ENCODE peak calls at places on chromosomes 13 and 19, in nine cellular contexts. One of them, this sample, is unnamed.

GRCh38 chr13:47499358-47500150 is 501.5 kb downstream of the SUCLA2 start:
- DNase-seq in activated T-cell treated with anti-CD3 and anti-CD28 coated beads for 1 hour: no peak
- DNase-seq in GDM1: peak
- DNase-seq in NB4: peak
- DNase-seq in left lung: no peak
- DNase-seq in stimulated activated CD4-positive, alpha-beta T cell treated with anti-CD3 and anti-CD28 coated beads, TNF-alpha, amount 100 ng/mL, for 48 hours: no peak
- DNase-seq in SW480: peak
- DNase-seq in left ventricle myocardium inferior: no peak
- DNase-seq in T-helper 1 cell: no peak
- DNase-seq in this sample: no peak

GRCh38 chr13:45909724-45910123 is 58.2 kb upstream of the SIAH3 start:
- DNase-seq in left lung: no peak
- DNase-seq in SW480: no peak
- DNase-seq in activated T-cell treated with anti-CD3 and anti-CD28 coated beads for 1 hour: no peak
- DNase-seq in stimulated activated CD4-positive, alpha-beta T cell treated with anti-CD3 and anti-CD28 coated beads, TNF-alpha, amount 100 ng/mL, for 48 hours: no peak
- DNase-seq in NB4: no peak
- DNase-seq in T-helper 1 cell: no peak
- DNase-seq in GDM1: no peak
- DNase-seq in left ventricle myocardium inferior: no peak
- DNase-seq in this sample: no peak

GRCh38 chr19:50639121-50640112 is at the start of gene SYT3:
- DNase-seq in left ventricle myocardium inferior: peak
- DNase-seq in stimulated activated CD4-positive, alpha-beta T cell treated with anti-CD3 and anti-CD28 coated beads, TNF-alpha, amount 100 ng/mL, for 48 hours: no peak
- DNase-seq in SW480: no peak
- DNase-seq in GDM1: peak
- DNase-seq in NB4: peak
- DNase-seq in left lung: no peak
- DNase-seq in T-helper 1 cell: no peak
- DNase-seq in activated T-cell treated with anti-CD3 and anti-CD28 coated beads for 1 hour: peak
- DNase-seq in this sample: peak

GRCh38 chr19:12293771-12294307 is 844 bp downstream of the ZNF44 start:
- DNase-seq in activated T-cell treated with anti-CD3 and anti-CD28 coated beads for 1 hour: peak
- DNase-seq in NB4: peak
- DNase-seq in T-helper 1 cell: peak
- DNase-seq in left lung: peak
- DNase-seq in SW480: peak
- DNase-seq in stimulated activated CD4-positive, alpha-beta T cell treated with anti-CD3 and anti-CD28 coated beads, TNF-alpha, amount 100 ng/mL, for 48 hours: peak
- DNase-seq in left ventricle myocardium inferior: peak
- DNase-seq in GDM1: peak
- DNase-seq in this sample: peak

GRCh38 chr13:44305845-44306244 is 67.8 kb upstream of the SERP2 start:
- DNase-seq in stimulated activated CD4-positive, alpha-beta T cell treated with anti-CD3 and anti-CD28 coated beads, TNF-alpha, amount 100 ng/mL, for 48 hours: no peak
- DNase-seq in left lung: no peak
- DNase-seq in activated T-cell treated with anti-CD3 and anti-CD28 coated beads for 1 hour: no peak
- DNase-seq in T-helper 1 cell: no peak
- DNase-seq in GDM1: no peak
- DNase-seq in left ventricle myocardium inferior: no peak
- DNase-seq in NB4: no peak
- DNase-seq in SW480: peak
- DNase-seq in this sample: no peak

GRCh38 chr13:114030666-114031610 is 57.1 kb upstream of the C13orf46 start:
- DNase-seq in stimulated activated CD4-positive, alpha-beta T cell treated with anti-CD3 and anti-CD28 coated beads, TNF-alpha, amount 100 ng/mL, for 48 hours: no peak
- DNase-seq in SW480: no peak
- DNase-seq in activated T-cell treated with anti-CD3 and anti-CD28 coated beads for 1 hour: no peak
- DNase-seq in left ventricle myocardium inferior: no peak
- DNase-seq in GDM1: no peak
- DNase-seq in NB4: no peak
- DNase-seq in T-helper 1 cell: no peak
- DNase-seq in left lung: no peak
- DNase-seq in this sample: no peak

GRCh38 chr13:87671824-87672603 is 843 bp downstream of the SLITRK5 start:
- DNase-seq in activated T-cell treated with anti-CD3 and anti-CD28 coated beads for 1 hour: no peak
- DNase-seq in GDM1: no peak
- DNase-seq in NB4: no peak
- DNase-seq in left ventricle myocardium inferior: no peak
- DNase-seq in T-helper 1 cell: no peak
- DNase-seq in stimulated activated CD4-positive, alpha-beta T cell treated with anti-CD3 and anti-CD28 coated beads, TNF-alpha, amount 100 ng/mL, for 48 hours: no peak
- DNase-seq in SW480: no peak
- DNase-seq in left lung: no peak
- DNase-seq in this sample: no peak

GRCh38 chr19:57888494-57889231 is at the start of gene ZNF814:
- DNase-seq in T-helper 1 cell: peak
- DNase-seq in left ventricle myocardium inferior: peak
- DNase-seq in GDM1: no peak
- DNase-seq in left lung: peak
- DNase-seq in stimulated activated CD4-positive, alpha-beta T cell treated with anti-CD3 and anti-CD28 coated beads, TNF-alpha, amount 100 ng/mL, for 48 hours: peak
- DNase-seq in NB4: peak
- DNase-seq in activated T-cell treated with anti-CD3 and anti-CD28 coated beads for 1 hour: peak
- DNase-seq in SW480: no peak
- DNase-seq in this sample: peak

GRCh38 chr13:21435710-21436151 is 23.4 kb downstream of the ZDHHC20 start:
- DNase-seq in T-helper 1 cell: no peak
- DNase-seq in GDM1: no peak
- DNase-seq in left lung: peak
- DNase-seq in left ventricle myocardium inferior: peak
- DNase-seq in SW480: peak
- DNase-seq in activated T-cell treated with anti-CD3 and anti-CD28 coated beads for 1 hour: peak
- DNase-seq in NB4: peak
- DNase-seq in stimulated activated CD4-positive, alpha-beta T cell treated with anti-CD3 and anti-CD28 coated beads, TNF-alpha, amount 100 ng/mL, for 48 hours: peak
- DNase-seq in this sample: peak

GRCh38 chr19:10332158-10332964 is 968 bp downstream of the RAVER1 start:
- DNase-seq in GDM1: no peak
- DNase-seq in T-helper 1 cell: no peak
- DNase-seq in activated T-cell treated with anti-CD3 and anti-CD28 coated beads for 1 hour: no peak
- DNase-seq in SW480: no peak
- DNase-seq in stimulated activated CD4-positive, alpha-beta T cell treated with anti-CD3 and anti-CD28 coated beads, TNF-alpha, amount 100 ng/mL, for 48 hours: no peak
- DNase-seq in NB4: peak
- DNase-seq in left ventricle myocardium inferior: no peak
- DNase-seq in left lung: no peak
- DNase-seq in this sample: no peak

GRCh38 chr19:1213391-1214286 is 8.1 kb downstream of the STK11 start:
- DNase-seq in left lung: peak
- DNase-seq in SW480: no peak
- DNase-seq in NB4: no peak
- DNase-seq in T-helper 1 cell: no peak
- DNase-seq in activated T-cell treated with anti-CD3 and anti-CD28 coated beads for 1 hour: no peak
- DNase-seq in left ventricle myocardium inferior: peak
- DNase-seq in stimulated activated CD4-positive, alpha-beta T cell treated with anti-CD3 and anti-CD28 coated beads, TNF-alpha, amount 100 ng/mL, for 48 hours: peak
- DNase-seq in GDM1: peak
- DNase-seq in this sample: no peak

GRCh38 chr13:40812724-40813445 is 23.5 kb downstream of the SLC25A15 start:
- DNase-seq in NB4: no peak
- DNase-seq in stimulated activated CD4-positive, alpha-beta T cell treated with anti-CD3 and anti-CD28 coated beads, TNF-alpha, amount 100 ng/mL, for 48 hours: no peak
- DNase-seq in SW480: no peak
- DNase-seq in left ventricle myocardium inferior: no peak
- DNase-seq in activated T-cell treated with anti-CD3 and anti-CD28 coated beads for 1 hour: no peak
- DNase-seq in GDM1: no peak
- DNase-seq in T-helper 1 cell: no peak
- DNase-seq in left lung: no peak
- DNase-seq in this sample: no peak

GRCh38 chr19:18558202-18558555 is 509 bp downstream of the KXD1 start:
- DNase-seq in T-helper 1 cell: no peak
- DNase-seq in SW480: no peak
- DNase-seq in activated T-cell treated with anti-CD3 and anti-CD28 coated beads for 1 hour: no peak
- DNase-seq in GDM1: no peak
- DNase-seq in left lung: no peak
- DNase-seq in stimulated activated CD4-positive, alpha-beta T cell treated with anti-CD3 and anti-CD28 coated beads, TNF-alpha, amount 100 ng/mL, for 48 hours: no peak
- DNase-seq in left ventricle myocardium inferior: no peak
- DNase-seq in NB4: no peak
- DNase-seq in this sample: no peak

GRCh38 chr19:8340341-8341096 is 2.5 kb downstream of the KANK3 start:
- DNase-seq in SW480: no peak
- DNase-seq in GDM1: no peak
- DNase-seq in left lung: no peak
- DNase-seq in NB4: no peak
- DNase-seq in T-helper 1 cell: no peak
- DNase-seq in activated T-cell treated with anti-CD3 and anti-CD28 coated beads for 1 hour: no peak
- DNase-seq in stimulated activated CD4-positive, alpha-beta T cell treated with anti-CD3 and anti-CD28 coated beads, TNF-alpha, amount 100 ng/mL, for 48 hours: no peak
- DNase-seq in left ventricle myocardium inferior: peak
- DNase-seq in this sample: no peak

GRCh38 chr19:51531349-51532315 is at the start of gene SIGLEC6:
- DNase-seq in left ventricle myocardium inferior: peak
- DNase-seq in stimulated activated CD4-positive, alpha-beta T cell treated with anti-CD3 and anti-CD28 coated beads, TNF-alpha, amount 100 ng/mL, for 48 hours: no peak
- DNase-seq in GDM1: peak
- DNase-seq in T-helper 1 cell: no peak
- DNase-seq in activated T-cell treated with anti-CD3 and anti-CD28 coated beads for 1 hour: no peak
- DNase-seq in SW480: peak
- DNase-seq in NB4: peak
- DNase-seq in left lung: peak
- DNase-seq in this sample: no peak

GRCh38 chr13:33026489-33027152 is 10.4 kb downstream of the KL start:
- DNase-seq in left lung: no peak
- DNase-seq in SW480: no peak
- DNase-seq in T-helper 1 cell: no peak
- DNase-seq in stimulated activated CD4-positive, alpha-beta T cell treated with anti-CD3 and anti-CD28 coated beads, TNF-alpha, amount 100 ng/mL, for 48 hours: no peak
- DNase-seq in left ventricle myocardium inferior: peak
- DNase-seq in NB4: no peak
- DNase-seq in activated T-cell treated with anti-CD3 and anti-CD28 coated beads for 1 hour: no peak
- DNase-seq in GDM1: no peak
- DNase-seq in this sample: no peak

GRCh38 chr13:76707360-76707759 is 178.8 kb downstream of the KCTD12 start:
- DNase-seq in left ventricle myocardium inferior: no peak
- DNase-seq in stimulated activated CD4-positive, alpha-beta T cell treated with anti-CD3 and anti-CD28 coated beads, TNF-alpha, amount 100 ng/mL, for 48 hours: no peak
- DNase-seq in activated T-cell treated with anti-CD3 and anti-CD28 coated beads for 1 hour: no peak
- DNase-seq in NB4: no peak
- DNase-seq in T-helper 1 cell: no peak
- DNase-seq in SW480: no peak
- DNase-seq in left lung: no peak
- DNase-seq in GDM1: no peak
- DNase-seq in this sample: no peak

GRCh38 chr13:99730403-99730802 is 229.1 kb downstream of the TM9SF2 start:
- DNase-seq in left lung: no peak
- DNase-seq in SW480: no peak
- DNase-seq in T-helper 1 cell: no peak
- DNase-seq in left ventricle myocardium inferior: no peak
- DNase-seq in activated T-cell treated with anti-CD3 and anti-CD28 coated beads for 1 hour: no peak
- DNase-seq in GDM1: no peak
- DNase-seq in NB4: no peak
- DNase-seq in stimulated activated CD4-positive, alpha-beta T cell treated with anti-CD3 and anti-CD28 coated beads, TNF-alpha, amount 100 ng/mL, for 48 hours: no peak
- DNase-seq in this sample: no peak

GRCh38 chr13:26498524-26499208 is 58.8 kb upstream of the WASF3 start:
- DNase-seq in left ventricle myocardium inferior: no peak
- DNase-seq in left lung: no peak
- DNase-seq in GDM1: no peak
- DNase-seq in T-helper 1 cell: no peak
- DNase-seq in stimulated activated CD4-positive, alpha-beta T cell treated with anti-CD3 and anti-CD28 coated beads, TNF-alpha, amount 100 ng/mL, for 48 hours: no peak
- DNase-seq in NB4: no peak
- DNase-seq in activated T-cell treated with anti-CD3 and anti-CD28 coated beads for 1 hour: no peak
- DNase-seq in SW480: peak
- DNase-seq in this sample: no peak

GRCh38 chr19:49436381-49437017 is 4.8 kb downstream of the SLC17A7 start:
- DNase-seq in GDM1: no peak
- DNase-seq in activated T-cell treated with anti-CD3 and anti-CD28 coated beads for 1 hour: no peak
- DNase-seq in SW480: no peak
- DNase-seq in left lung: no peak
- DNase-seq in NB4: no peak
- DNase-seq in left ventricle myocardium inferior: no peak
- DNase-seq in stimulated activated CD4-positive, alpha-beta T cell treated with anti-CD3 and anti-CD28 coated beads, TNF-alpha, amount 100 ng/mL, for 48 hours: no peak
- DNase-seq in T-helper 1 cell: peak
- DNase-seq in this sample: no peak

GRCh38 chr19:34676697-34677385 is at the start of gene SCGB2B2:
- DNase-seq in left ventricle myocardium inferior: no peak
- DNase-seq in GDM1: no peak
- DNase-seq in NB4: peak
- DNase-seq in T-helper 1 cell: peak
- DNase-seq in left lung: no peak
- DNase-seq in SW480: peak
- DNase-seq in stimulated activated CD4-positive, alpha-beta T cell treated with anti-CD3 and anti-CD28 coated beads, TNF-alpha, amount 100 ng/mL, for 48 hours: no peak
- DNase-seq in activated T-cell treated with anti-CD3 and anti-CD28 coated beads for 1 hour: no peak
- DNase-seq in this sample: peak

GRCh38 chr19:58416631-58417030 is 8.2 kb downstream of the ZNF584 start:
- DNase-seq in stimulated activated CD4-positive, alpha-beta T cell treated with anti-CD3 and anti-CD28 coated beads, TNF-alpha, amount 100 ng/mL, for 48 hours: no peak
- DNase-seq in left ventricle myocardium inferior: no peak
- DNase-seq in NB4: no peak
- DNase-seq in left lung: no peak
- DNase-seq in SW480: no peak
- DNase-seq in activated T-cell treated with anti-CD3 and anti-CD28 coated beads for 1 hour: no peak
- DNase-seq in T-helper 1 cell: no peak
- DNase-seq in GDM1: no peak
- DNase-seq in this sample: no peak

GRCh38 chr19:12782174-12782423 is 6.7 kb upstream of the HOOK2 start:
- DNase-seq in stimulated activated CD4-positive, alpha-beta T cell treated with anti-CD3 and anti-CD28 coated beads, TNF-alpha, amount 100 ng/mL, for 48 hours: no peak
- DNase-seq in left ventricle myocardium inferior: no peak
- DNase-seq in GDM1: no peak
- DNase-seq in left lung: no peak
- DNase-seq in SW480: no peak
- DNase-seq in NB4: no peak
- DNase-seq in activated T-cell treated with anti-CD3 and anti-CD28 coated beads for 1 hour: no peak
- DNase-seq in T-helper 1 cell: no peak
- DNase-seq in this sample: no peak

GRCh38 chr13:41981961-41982723 is 21.2 kb upstream of the VWA8 start:
- DNase-seq in GDM1: no peak
- DNase-seq in left ventricle myocardium inferior: no peak
- DNase-seq in NB4: no peak
- DNase-seq in stimulated activated CD4-positive, alpha-beta T cell treated with anti-CD3 and anti-CD28 coated beads, TNF-alpha, amount 100 ng/mL, for 48 hours: no peak
- DNase-seq in activated T-cell treated with anti-CD3 and anti-CD28 coated beads for 1 hour: no peak
- DNase-seq in T-helper 1 cell: no peak
- DNase-seq in SW480: no peak
- DNase-seq in left lung: no peak
- DNase-seq in this sample: no peak

GRCh38 chr13:39051157-39051556 is 12.9 kb downstream of the NHLRC3 start:
- DNase-seq in NB4: peak
- DNase-seq in left lung: no peak
- DNase-seq in left ventricle myocardium inferior: no peak
- DNase-seq in stimulated activated CD4-positive, alpha-beta T cell treated with anti-CD3 and anti-CD28 coated beads, TNF-alpha, amount 100 ng/mL, for 48 hours: no peak
- DNase-seq in T-helper 1 cell: no peak
- DNase-seq in SW480: peak
- DNase-seq in GDM1: peak
- DNase-seq in activated T-cell treated with anti-CD3 and anti-CD28 coated beads for 1 hour: no peak
- DNase-seq in this sample: no peak

GRCh38 chr13:21671793-21672680 is 1.2 kb downstream of the FGF9 start:
- DNase-seq in T-helper 1 cell: no peak
- DNase-seq in SW480: peak
- DNase-seq in stimulated activated CD4-positive, alpha-beta T cell treated with anti-CD3 and anti-CD28 coated beads, TNF-alpha, amount 100 ng/mL, for 48 hours: no peak
- DNase-seq in activated T-cell treated with anti-CD3 and anti-CD28 coated beads for 1 hour: no peak
- DNase-seq in left ventricle myocardium inferior: no peak
- DNase-seq in GDM1: no peak
- DNase-seq in left lung: no peak
- DNase-seq in NB4: no peak
- DNase-seq in this sample: no peak

GRCh38 chr19:55253842-55254624 is 4.8 kb downstream of the PPP6R1 start:
- DNase-seq in T-helper 1 cell: peak
- DNase-seq in GDM1: peak
- DNase-seq in SW480: no peak
- DNase-seq in stimulated activated CD4-positive, alpha-beta T cell treated with anti-CD3 and anti-CD28 coated beads, TNF-alpha, amount 100 ng/mL, for 48 hours: no peak
- DNase-seq in left lung: no peak
- DNase-seq in left ventricle myocardium inferior: no peak
- DNase-seq in activated T-cell treated with anti-CD3 and anti-CD28 coated beads for 1 hour: peak
- DNase-seq in NB4: peak
- DNase-seq in this sample: peak

GRCh38 chr19:6312018-6312417 is 21.4 kb downstream of the ACER1 start:
- DNase-seq in SW480: no peak
- DNase-seq in GDM1: no peak
- DNase-seq in activated T-cell treated with anti-CD3 and anti-CD28 coated beads for 1 hour: no peak
- DNase-seq in left ventricle myocardium inferior: no peak
- DNase-seq in stimulated activated CD4-positive, alpha-beta T cell treated with anti-CD3 and anti-CD28 coated beads, TNF-alpha, amount 100 ng/mL, for 48 hours: no peak
- DNase-seq in NB4: no peak
- DNase-seq in T-helper 1 cell: no peak
- DNase-seq in left lung: no peak
- DNase-seq in this sample: no peak

GRCh38 chr13:94351292-94352000 is 128.0 kb downstream of the DCT start:
- DNase-seq in SW480: no peak
- DNase-seq in stimulated activated CD4-positive, alpha-beta T cell treated with anti-CD3 and anti-CD28 coated beads, TNF-alpha, amount 100 ng/mL, for 48 hours: no peak
- DNase-seq in left lung: no peak
- DNase-seq in left ventricle myocardium inferior: no peak
- DNase-seq in GDM1: no peak
- DNase-seq in NB4: peak
- DNase-seq in T-helper 1 cell: no peak
- DNase-seq in activated T-cell treated with anti-CD3 and anti-CD28 coated beads for 1 hour: no peak
- DNase-seq in this sample: no peak

GRCh38 chr19:13795595-13796300 is 505 bp downstream of the ZSWIM4 start:
- DNase-seq in GDM1: no peak
- DNase-seq in left lung: no peak
- DNase-seq in T-helper 1 cell: no peak
- DNase-seq in NB4: no peak
- DNase-seq in left ventricle myocardium inferior: no peak
- DNase-seq in activated T-cell treated with anti-CD3 and anti-CD28 coated beads for 1 hour: no peak
- DNase-seq in SW480: no peak
- DNase-seq in stimulated activated CD4-positive, alpha-beta T cell treated with anti-CD3 and anti-CD28 coated beads, TNF-alpha, amount 100 ng/mL, for 48 hours: no peak
- DNase-seq in this sample: no peak

GRCh38 chr13:59877933-59878332 is 285.8 kb downstream of the DIAPH3 start:
- DNase-seq in activated T-cell treated with anti-CD3 and anti-CD28 coated beads for 1 hour: no peak
- DNase-seq in NB4: no peak
- DNase-seq in left ventricle myocardium inferior: no peak
- DNase-seq in GDM1: no peak
- DNase-seq in left lung: no peak
- DNase-seq in SW480: no peak
- DNase-seq in stimulated activated CD4-positive, alpha-beta T cell treated with anti-CD3 and anti-CD28 coated beads, TNF-alpha, amount 100 ng/mL, for 48 hours: no peak
- DNase-seq in T-helper 1 cell: no peak
- DNase-seq in this sample: no peak

This sample was measured in CD8-positive, alpha-beta T cell.